ENCODE peak calls at places on chromosomes 6 and 20, in eight cellular contexts. O, V, P, F, U, J, Y and L are unnamed samples.

GRCh38 chr6:47278545-47278944 is 31.2 kb downstream of the TNFRSF21 start:
- DNase-seq in O (no peak), V (no peak), P (no peak), F (no peak), U (no peak), J (no peak), Y (no peak), L (no peak)

GRCh38 chr6:130632288-130632687 is 194.9 kb upstream of the SMLR1 start:
- DNase-seq in O (no peak), V (no peak), P (no peak), F (no peak), U (no peak), J (no peak), Y (no peak), L (peak)

GRCh38 chr6:56699066-56699654 is 56.5 kb upstream of the DST start:
- DNase-seq in O (no peak), V (no peak), P (no peak), F (no peak), U (no peak), J (no peak), Y (no peak), L (no peak)

GRCh38 chr20:47677314-47678129 is 107.8 kb downstream of the SULF2 start:
- DNase-seq in O (peak), V (peak), P (peak), F (peak), U (peak), J (no peak), Y (peak), L (peak)

GRCh38 chr20:51534764-51535386 is 7.6 kb downstream of the NFATC2 start:
- DNase-seq in O (no peak), V (peak), P (no peak), F (no peak), U (no peak), J (no peak), Y (no peak), L (no peak)

GRCh38 chr6:39496951-39497350 is 174.4 kb upstream of the KCNK16 start:
- DNase-seq in O (no peak), V (no peak), P (no peak), F (no peak), U (no peak), J (no peak), Y (no peak), L (no peak)

GRCh38 chr20:56689852-56690485 is 60.9 kb downstream of the TFAP2C start:
- DNase-seq in O (peak), V (no peak), P (no peak), F (no peak), U (no peak), J (no peak), Y (no peak), L (no peak)

GRCh38 chr6:168132531-168133184 is 53.6 kb upstream of the FRMD1 start:
- DNase-seq in O (no peak), V (no peak), P (peak), F (no peak), U (peak), J (peak), Y (no peak), L (no peak)

GRCh38 chr6:5597413-5597812 is 336.1 kb downstream of the FARS2 start:
- DNase-seq in O (no peak), V (no peak), P (no peak), F (no peak), U (no peak), J (no peak), Y (no peak), L (no peak)

GRCh38 chr6:28360961-28361360 is 11.2 kb downstream of the ZKSCAN3 start:
- DNase-seq in O (no peak), V (no peak), P (no peak), F (no peak), U (no peak), J (no peak), Y (no peak), L (no peak)

GRCh38 chr20:44762466-44763140 is 16.9 kb downstream of the KCNK15 start:
- DNase-seq in O (no peak), V (no peak), P (no peak), F (no peak), U (no peak), J (no peak), Y (no peak), L (no peak)

GRCh38 chr6:73927421-73927820 is 231.4 kb downstream of the CD109 start:
- DNase-seq in O (no peak), V (no peak), P (no peak), F (no peak), U (no peak), J (no peak), Y (no peak), L (no peak)

GRCh38 chr20:19688031-19688806 is 69.8 kb upstream of the RIN2 start:
- DNase-seq in O (peak), V (no peak), P (peak), F (no peak), U (peak), J (no peak), Y (no peak), L (peak)

GRCh38 chr6:141483561-141484061 is 649.1 kb upstream of the GJE1 start:
- DNase-seq in O (peak), V (peak), P (no peak), F (no peak), U (no peak), J (no peak), Y (peak), L (peak)

GRCh38 chr20:32515631-32516101 is 69.5 kb downstream of the NOL4L start:
- DNase-seq in O (no peak), V (no peak), P (no peak), F (no peak), U (no peak), J (no peak), Y (no peak), L (no peak)

GRCh38 chr20:62039738-62040137 is 25.9 kb downstream of the TAF4 start:
- DNase-seq in O (no peak), V (no peak), P (no peak), F (no peak), U (no peak), J (no peak), Y (no peak), L (no peak)

GRCh38 chr6:87941556-87942358 is 105.9 kb upstream of the SPACA1 start:
- DNase-seq in O (no peak), V (no peak), P (no peak), F (no peak), U (no peak), J (no peak), Y (no peak), L (no peak)

GRCh38 chr6:45592991-45593390 is 215.3 kb upstream of the SUPT3H start:
- DNase-seq in O (no peak), V (no peak), P (no peak), F (no peak), U (no peak), J (no peak), Y (no peak), L (no peak)

GRCh38 chr6:42449917-42450313 is 1.8 kb downstream of the TRERF1 start:
- DNase-seq in O (no peak), V (no peak), P (no peak), F (no peak), U (no peak), J (no peak), Y (no peak), L (no peak)

GRCh38 chr6:157034433-157035230 is 257.5 kb downstream of the ARID1B start:
- DNase-seq in O (peak), V (no peak), P (no peak), F (no peak), U (no peak), J (no peak), Y (no peak), L (peak)

GRCh38 chr6:68716605-68717004 is 81.5 kb downstream of the ADGRB3 start:
- DNase-seq in O (no peak), V (no peak), P (no peak), F (no peak), U (no peak), J (no peak), Y (no peak), L (no peak)